ENCODE peak calls at places on chromosomes 6 and 20, in four cellular contexts. One of them, this sample, is unnamed.

GRCh38 chr6:91476000-91476399 is 889.1 kb upstream of the MAP3K7 start:
- DNase-seq in fibroblast of mammary gland: peak
- DNase-seq in adrenal gland: peak
- DNase-seq in astrocyte of the cerebellum: peak
- DNase-seq in this sample: no peak

GRCh38 chr6:158799051-158799792 is 19.9 kb downstream of the EZR start:
- DNase-seq in fibroblast of mammary gland: peak
- DNase-seq in adrenal gland: peak
- DNase-seq in astrocyte of the cerebellum: no peak
- DNase-seq in this sample: no peak

GRCh38 chr6:37546141-37546871 is 46.6 kb upstream of the CCDC167 start:
- DNase-seq in fibroblast of mammary gland: no peak
- DNase-seq in adrenal gland: no peak
- DNase-seq in astrocyte of the cerebellum: no peak
- DNase-seq in this sample: no peak

GRCh38 chr6:38035478-38035877 is 216.0 kb downstream of the ZFAND3 start:
- DNase-seq in fibroblast of mammary gland: peak
- DNase-seq in adrenal gland: no peak
- DNase-seq in astrocyte of the cerebellum: no peak
- DNase-seq in this sample: no peak

GRCh38 chr6:27584326-27584725 is 111.4 kb upstream of the ZNF184 start:
- DNase-seq in fibroblast of mammary gland: no peak
- DNase-seq in adrenal gland: no peak
- DNase-seq in astrocyte of the cerebellum: no peak
- DNase-seq in this sample: no peak

GRCh38 chr20:58550661-58551060 is 35.5 kb upstream of the APCDD1L start:
- DNase-seq in fibroblast of mammary gland: peak
- DNase-seq in adrenal gland: peak
- DNase-seq in astrocyte of the cerebellum: peak
- DNase-seq in this sample: no peak

GRCh38 chr6:158752613-158753012 is 66.6 kb downstream of the EZR start:
- DNase-seq in fibroblast of mammary gland: peak
- DNase-seq in adrenal gland: no peak
- DNase-seq in astrocyte of the cerebellum: no peak
- DNase-seq in this sample: no peak

GRCh38 chr6:98843274-98844243 is 9.2 kb downstream of the POU3F2 start:
- DNase-seq in fibroblast of mammary gland: no peak
- DNase-seq in adrenal gland: no peak
- DNase-seq in astrocyte of the cerebellum: no peak
- DNase-seq in this sample: no peak

GRCh38 chr6:12522347-12522746 is 194.2 kb upstream of the PHACTR1 start:
- DNase-seq in fibroblast of mammary gland: no peak
- DNase-seq in adrenal gland: no peak
- DNase-seq in astrocyte of the cerebellum: no peak
- DNase-seq in this sample: no peak

GRCh38 chr6:8108031-8108660 is 5.8 kb upstream of the EEF1E1 start:
- DNase-seq in fibroblast of mammary gland: peak
- DNase-seq in adrenal gland: peak
- DNase-seq in astrocyte of the cerebellum: peak
- DNase-seq in this sample: no peak

GRCh38 chr20:17530153-17530552 is 1.0 kb downstream of the BFSP1 start:
- DNase-seq in fibroblast of mammary gland: no peak
- DNase-seq in adrenal gland: no peak
- DNase-seq in astrocyte of the cerebellum: no peak
- DNase-seq in this sample: no peak

GRCh38 chr20:17533396-17533795 is 2.2 kb upstream of the BFSP1 start:
- DNase-seq in fibroblast of mammary gland: peak
- DNase-seq in adrenal gland: no peak
- DNase-seq in astrocyte of the cerebellum: no peak
- DNase-seq in this sample: no peak

GRCh38 chr20:17529586-17529985 is 1.6 kb downstream of the BFSP1 start:
- DNase-seq in fibroblast of mammary gland: no peak
- DNase-seq in adrenal gland: no peak
- DNase-seq in astrocyte of the cerebellum: no peak
- DNase-seq in this sample: no peak

GRCh38 chr20:17531537-17532025 is 402 bp upstream of the BFSP1 start:
- DNase-seq in fibroblast of mammary gland: no peak
- DNase-seq in adrenal gland: no peak
- DNase-seq in astrocyte of the cerebellum: no peak
- DNase-seq in this sample: no peak

GRCh38 chr20:17530716-17531536 is at the start of gene BFSP1:
- DNase-seq in fibroblast of mammary gland: peak
- DNase-seq in adrenal gland: peak
- DNase-seq in astrocyte of the cerebellum: no peak
- DNase-seq in this sample: no peak
- TF ChIP-seq CTCF in fibroblast of mammary gland: no peak
- TF ChIP-seq CTCF in adrenal gland: no peak
- TF ChIP-seq CTCF in astrocyte of the cerebellum: no peak
- TF ChIP-seq CTCF in this sample: no peak

DNA sequence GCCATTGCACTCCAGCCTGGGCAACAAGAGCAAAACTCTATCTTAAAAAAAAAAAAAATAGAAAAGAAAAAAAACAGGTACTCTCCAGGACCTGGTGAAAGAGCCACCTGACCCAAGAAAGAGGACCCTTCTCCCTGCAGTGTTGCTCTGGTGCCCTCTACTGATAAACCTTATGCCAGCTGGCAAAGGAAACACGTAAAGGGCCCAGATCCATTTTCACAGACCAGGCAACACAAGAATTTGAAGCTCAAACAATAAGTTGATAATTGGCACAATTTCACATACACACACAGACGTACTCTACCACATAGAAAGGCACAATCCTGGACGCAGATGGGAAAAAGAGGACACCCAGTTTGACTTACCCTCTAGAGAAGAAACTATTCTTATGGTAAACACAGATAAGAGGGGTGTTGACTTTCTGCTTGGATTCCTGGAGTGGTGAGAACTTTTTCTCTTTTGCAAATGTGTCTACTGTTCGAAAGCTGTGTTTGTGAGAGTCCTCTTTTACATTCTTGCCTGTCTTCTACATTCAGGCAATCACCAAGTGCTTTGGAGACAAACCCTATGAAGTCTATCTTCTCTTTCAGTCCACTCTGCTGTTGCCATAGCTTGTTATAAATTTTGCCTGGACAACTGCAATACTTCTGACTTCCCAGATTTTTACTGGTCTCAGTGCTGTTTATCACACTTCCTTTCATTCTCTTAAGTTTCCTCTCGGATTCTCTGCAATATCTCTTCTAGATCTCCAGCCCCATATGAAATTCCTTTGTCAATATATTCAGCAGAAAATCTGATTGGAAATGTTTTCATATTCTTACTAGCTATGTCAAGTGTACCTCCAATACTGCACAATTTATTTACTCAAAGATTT is 6.4 kb upstream of the SNRPB start:
- DNase-seq in fibroblast of mammary gland: no peak
- DNase-seq in adrenal gland: no peak
- DNase-seq in astrocyte of the cerebellum: no peak
- DNase-seq in this sample: no peak
- TF ChIP-seq CTCF in fibroblast of mammary gland: peak
- TF ChIP-seq CTCF in adrenal gland: no peak
- TF ChIP-seq CTCF in astrocyte of the cerebellum: no peak
- TF ChIP-seq CTCF in this sample: no peak

DNA sequence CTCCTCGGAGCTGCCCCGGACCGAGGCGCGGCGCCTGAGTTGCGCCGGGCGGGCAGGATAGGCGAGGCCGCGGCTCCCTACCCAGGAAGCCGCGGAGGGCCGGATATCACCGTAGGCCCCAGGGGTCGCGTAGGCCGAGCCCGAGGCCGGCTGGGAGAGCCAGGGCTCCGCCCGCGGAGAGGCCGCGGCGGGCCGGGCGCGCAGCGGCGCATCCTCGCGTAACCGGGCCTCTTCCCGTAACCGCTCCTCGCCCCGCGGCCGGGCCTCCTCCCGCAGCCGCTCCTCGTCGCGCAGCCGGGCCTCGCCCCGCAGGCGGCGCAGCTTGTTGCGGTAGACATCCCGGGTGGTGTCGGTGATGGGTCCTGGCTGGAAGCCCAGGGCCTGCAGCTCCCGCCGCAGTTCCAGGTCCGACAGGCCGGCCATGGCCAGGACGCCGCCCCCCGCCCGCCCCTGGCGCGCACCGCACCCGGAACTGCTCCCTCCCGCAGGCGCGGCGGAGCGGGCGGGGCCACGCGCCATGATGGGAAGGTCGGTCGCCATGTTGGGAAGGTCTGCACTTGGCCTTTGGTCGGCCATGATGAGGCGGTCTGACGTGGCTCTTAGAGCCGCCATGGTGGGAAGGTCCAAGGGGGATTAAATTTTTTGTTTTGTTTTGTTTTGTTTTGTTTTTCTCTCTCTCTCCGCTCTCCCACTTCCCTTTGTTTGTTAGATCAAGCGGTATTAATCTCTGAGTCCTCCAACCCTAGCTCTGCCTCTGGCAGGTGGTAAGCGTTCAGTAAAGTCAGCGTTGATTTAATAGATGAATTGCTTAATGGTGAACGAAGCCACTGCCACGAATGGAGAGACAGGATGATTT is at the start of gene LEMD2:
- DNase-seq in fibroblast of mammary gland: peak
- DNase-seq in adrenal gland: peak
- DNase-seq in astrocyte of the cerebellum: peak
- DNase-seq in this sample: peak
- TF ChIP-seq CTCF in fibroblast of mammary gland: no peak
- TF ChIP-seq CTCF in adrenal gland: no peak
- TF ChIP-seq CTCF in astrocyte of the cerebellum: no peak
- TF ChIP-seq CTCF in this sample: no peak

DNA sequence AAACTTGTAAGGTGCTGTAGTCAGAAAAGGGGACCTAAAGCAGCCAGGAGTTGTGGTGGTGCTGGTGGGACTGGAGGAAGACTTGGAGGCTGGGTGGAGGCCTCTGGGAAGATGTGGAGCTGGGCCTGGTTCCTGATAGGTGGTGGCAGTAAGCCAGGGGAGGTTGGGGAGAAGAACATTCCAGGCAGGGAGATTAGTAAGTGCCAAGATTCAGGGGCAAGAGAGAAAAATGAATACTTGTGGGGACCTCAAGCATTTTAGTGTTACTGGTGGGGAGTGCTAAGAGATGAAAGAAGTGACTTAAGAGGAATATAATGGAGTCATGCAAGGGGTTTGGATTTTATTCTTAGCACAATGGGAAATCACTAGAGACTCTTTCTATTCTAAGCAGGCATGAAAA is 79.0 kb upstream of the B3GAT2 start:
- DNase-seq in fibroblast of mammary gland: no peak
- DNase-seq in adrenal gland: no peak
- DNase-seq in astrocyte of the cerebellum: peak
- DNase-seq in this sample: no peak
- TF ChIP-seq CTCF in fibroblast of mammary gland: no peak
- TF ChIP-seq CTCF in adrenal gland: no peak
- TF ChIP-seq CTCF in astrocyte of the cerebellum: no peak
- TF ChIP-seq CTCF in this sample: no peak

GRCh38 chr20:59690101-59690500 is 85.8 kb downstream of the PHACTR3 start:
- DNase-seq in fibroblast of mammary gland: no peak
- DNase-seq in adrenal gland: no peak
- DNase-seq in astrocyte of the cerebellum: no peak
- DNase-seq in this sample: no peak
- TF ChIP-seq CTCF in fibroblast of mammary gland: no peak
- TF ChIP-seq CTCF in adrenal gland: no peak
- TF ChIP-seq CTCF in astrocyte of the cerebellum: no peak
- TF ChIP-seq CTCF in this sample: no peak

GRCh38 chr6:85662251-85662650 is 19.6 kb upstream of the SYNCRIP start:
- DNase-seq in fibroblast of mammary gland: peak
- DNase-seq in adrenal gland: no peak
- DNase-seq in astrocyte of the cerebellum: no peak
- DNase-seq in this sample: no peak

DNA sequence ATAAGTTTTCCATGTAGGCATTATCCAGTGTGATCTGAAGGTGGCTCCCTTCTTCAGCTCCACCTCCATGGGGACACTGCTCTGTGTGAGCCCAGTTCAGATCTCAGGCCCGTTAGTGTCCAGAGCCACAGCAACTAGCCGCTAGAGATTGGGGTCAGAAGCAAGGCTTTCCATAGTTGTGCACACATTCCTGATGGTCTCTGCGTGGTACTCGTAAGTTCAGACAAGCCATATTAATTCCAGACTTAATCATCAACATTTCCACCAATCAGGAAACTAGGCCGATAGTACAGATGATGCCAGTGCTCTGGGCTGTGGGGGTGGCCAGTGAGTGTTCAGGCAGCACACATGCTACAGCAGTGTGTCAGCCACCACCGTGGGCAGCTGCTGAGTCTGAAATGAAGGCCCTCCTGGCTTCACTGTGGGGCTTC is 17.5 kb upstream of the SYNCRIP start:
- DNase-seq in fibroblast of mammary gland: peak
- DNase-seq in adrenal gland: no peak
- DNase-seq in astrocyte of the cerebellum: peak
- DNase-seq in this sample: no peak
- TF ChIP-seq CTCF in fibroblast of mammary gland: peak
- TF ChIP-seq CTCF in adrenal gland: no peak
- TF ChIP-seq CTCF in astrocyte of the cerebellum: peak
- TF ChIP-seq CTCF in this sample: no peak

This sample was measured in omental fat pad.